ENCODE peak calls at places on chromosomes 12 and 14, in ten cellular contexts. M is NCI-H2081; N is iris pigment epithelial cell; G is stimulated activated CD8-positive, alpha-beta memory T cell treated with anti-CD3 and anti-CD28 coated beads, Interleukin-7, amount 100 ng/mL, for 1 hour; R is EH; X is B cell; S is NCI-H1436; B is psoas muscle; U is GM04504; L is NB4. E is an unnamed sample.

GRCh38 chr12:94801736-94802135 is 151.4 kb upstream of the TMCC3 start:
- DNase-seq in X (no peak), R (no peak), L (no peak), N (no peak), G (no peak), S (no peak), M (no peak), B (no peak), U (no peak), E (no peak)

GRCh38 chr14:93736378-93737014 is 51.8 kb downstream of the PRIMA1 start:
- DNase-seq in S (no peak), X (no peak), G (no peak), M (no peak), U (no peak), B (peak), R (no peak), N (no peak), L (peak), E (no peak)

GRCh38 chr14:56797569-56798446 is 12.5 kb downstream of the OTX2 start:
- DNase-seq in M (no peak), S (no peak), G (no peak), B (no peak), U (no peak), R (no peak), N (no peak), X (no peak), L (no peak), E (no peak)

GRCh38 chr14:97584528-97584927 is 787.3 kb downstream of the VRK1 start:
- DNase-seq in S (no peak), R (no peak), N (no peak), X (no peak), G (no peak), M (no peak), U (no peak), L (no peak), B (no peak), E (no peak)

GRCh38 chr12:129215436-129216025 is 362.3 kb downstream of the GLT1D1 start:
- DNase-seq in R (no peak), U (no peak), G (no peak), M (no peak), L (no peak), N (no peak), B (no peak), X (no peak), S (no peak), E (no peak)

GRCh38 chr14:67571991-67572323 is 28.1 kb downstream of the PIGH start:
- DNase-seq in G (no peak), L (no peak), N (no peak), X (no peak), U (no peak), B (no peak), M (no peak), S (no peak), R (no peak), E (no peak)

GRCh38 chr12:97151481-97151880 is 244.4 kb downstream of the NEDD1 start:
- DNase-seq in M (no peak), L (no peak), G (no peak), S (no peak), X (no peak), U (no peak), B (no peak), N (peak), R (no peak), E (no peak)

GRCh38 chr14:75343914-75344313 is 65.3 kb downstream of the FOS start:
- DNase-seq in U (peak), B (no peak), X (no peak), N (peak), R (peak), M (no peak), G (no peak), L (no peak), S (no peak), E (no peak)

GRCh38 chr12:124002021-124002640 is 29.1 kb downstream of the ZNF664 start:
- DNase-seq in L (no peak), N (peak), S (no peak), U (no peak), G (no peak), R (peak), B (no peak), X (no peak), M (no peak), E (no peak)

GRCh38 chr14:41549282-41549681 is 57.4 kb upstream of the LRFN5 start:
- DNase-seq in G (no peak), R (no peak), X (no peak), S (no peak), L (no peak), B (no peak), U (no peak), N (no peak), M (no peak), E (no peak)

GRCh38 chr14:29846339-29847129 is 81.1 kb downstream of the PRKD1 start:
- DNase-seq in B (no peak), R (no peak), X (no peak), S (no peak), M (no peak), N (peak), L (no peak), U (no peak), G (no peak), E (no peak)

GRCh38 chr12:120259418-120260202 is 5.9 kb downstream of the PXN start:
- DNase-seq in N (peak), B (peak), S (no peak), L (no peak), X (no peak), R (no peak), U (no peak), G (no peak), M (no peak), E (peak)

GRCh38 chr12:108592033-108592909 is 5.6 kb downstream of the TMEM119 start:
- DNase-seq in B (no peak), R (no peak), U (no peak), M (no peak), G (no peak), N (no peak), L (no peak), S (no peak), X (no peak), E (no peak)

GRCh38 chr12:131943876-131944275 is 5.9 kb upstream of the EP400 start:
- DNase-seq in N (no peak), S (no peak), M (no peak), L (no peak), X (no peak), G (no peak), B (no peak), U (no peak), R (no peak), E (no peak)

GRCh38 chr14:91145396-91146160 is 31.7 kb downstream of the DGLUCY start:
- DNase-seq in R (no peak), S (no peak), X (no peak), U (no peak), N (no peak), M (no peak), L (no peak), B (no peak), G (no peak), E (no peak)

GRCh38 chr12:54329756-54330155 is 4.8 kb downstream of the COPZ1 start:
- DNase-seq in R (peak), B (no peak), U (no peak), N (no peak), G (no peak), L (no peak), X (no peak), M (no peak), S (no peak), E (no peak)

GRCh38 chr12:80317899-80318298 is 126.1 kb upstream of the PTPRQ start:
- DNase-seq in S (no peak), R (no peak), N (no peak), B (no peak), M (no peak), X (no peak), L (no peak), G (no peak), U (no peak), E (no peak)

GRCh38 chr12:116278259-116278595 is 734 bp upstream of the MED13L start:
- DNase-seq in L (no peak), B (no peak), R (no peak), X (no peak), U (no peak), G (no peak), N (no peak), S (no peak), M (no peak), E (no peak)

GRCh38 chr12:93390565-93391297 is 13.0 kb downstream of the NUDT4 start:
- DNase-seq in X (no peak), L (no peak), N (no peak), B (no peak), R (no peak), M (no peak), G (no peak), S (no peak), U (no peak), E (no peak)

GRCh38 chr12:69915964-69916363 is 90.9 kb downstream of the MYRFL start:
- DNase-seq in G (no peak), U (no peak), R (no peak), N (no peak), S (no peak), B (no peak), L (no peak), X (no peak), M (no peak), E (no peak)

GRCh38 chr12:52212701-52213540 is 20.1 kb upstream of the KRT7 start:
- DNase-seq in B (no peak), U (no peak), L (no peak), M (no peak), N (no peak), R (no peak), G (no peak), X (no peak), S (no peak), E (peak)

GRCh38 chr12:120439646-120440247 is 1.8 kb downstream of the COX6A1 start:
- DNase-seq in N (peak), S (peak), B (peak), R (peak), M (peak), L (peak), U (no peak), X (peak), G (peak), E (no peak)

GRCh38 chr12:67472551-67472950 is 176.0 kb upstream of the DYRK2 start:
- DNase-seq in G (no peak), B (peak), R (no peak), M (no peak), L (no peak), S (no peak), X (no peak), N (no peak), U (no peak), E (peak)

GRCh38 chr14:106518054-106518943 is 991.9 kb downstream of the TMEM121 start:
- DNase-seq in G (peak), M (no peak), N (no peak), L (peak), X (peak), U (no peak), S (peak), B (peak), R (no peak), E (peak)

GRCh38 chr12:52604859-52605258 is 3.6 kb upstream of the KRT72 start:
- DNase-seq in M (no peak), R (no peak), G (no peak), N (no peak), L (no peak), X (no peak), S (no peak), B (no peak), U (no peak), E (no peak)

GRCh38 chr14:45486599-45486998 is 233.6 kb upstream of the MIS18BP1 start:
- DNase-seq in N (no peak), R (no peak), S (no peak), U (no peak), M (no peak), G (no peak), L (no peak), X (no peak), B (no peak), E (no peak)

GRCh38 chr14:67517083-67517482 is 16.0 kb upstream of the PLEKHH1 start:
- DNase-seq in S (no peak), G (no peak), X (no peak), R (no peak), U (no peak), N (peak), L (no peak), M (no peak), B (no peak), E (peak)

GRCh38 chr12:11577658-11578260 is 71.7 kb upstream of the ETV6 start:
- DNase-seq in N (peak), U (no peak), G (no peak), X (no peak), S (no peak), M (no peak), B (no peak), R (no peak), L (no peak), E (no peak)

GRCh38 chr12:57456145-57456700 is 1.1 kb downstream of the INHBE start:
- DNase-seq in S (peak), L (peak), M (peak), G (no peak), N (peak), R (peak), U (no peak), X (no peak), B (no peak), E (no peak)

GRCh38 chr12:79887912-79888311 is 47.0 kb downstream of the PPP1R12A start:
- DNase-seq in S (no peak), B (no peak), N (no peak), M (no peak), R (no peak), X (no peak), L (no peak), U (no peak), G (no peak), E (no peak)

GRCh38 chr14:68669101-68669500 is 123.8 kb downstream of the ZFP36L1 start:
- DNase-seq in R (peak), G (no peak), B (no peak), S (no peak), U (no peak), L (no peak), M (no peak), N (no peak), X (no peak), E (no peak)